ENCODE peak calls at places on chromosomes 4 and X, in six cellular contexts. M is OCI-LY7, J is NCI-H1105, K is kidney, G is activated gamma-delta T cell treated with Interleukin-2 at 50 U/mL for 16 hours, S is midbrain. Z is an unnamed sample.

GRCh38 chrX:108516184-108516583 is 76.5 kb downstream of the COL4A5 start:
- DNase-seq in J (no peak), G (no peak), M (no peak), K (no peak), S (no peak), Z (no peak)

GRCh38 chr4:126532527-126532926 is 1100.2 kb upstream of the INTU start:
- DNase-seq in G (no peak), J (no peak), K (no peak), M (no peak), S (no peak), Z (no peak)

GRCh38 chr4:113682730-113683129 is 78.8 kb downstream of the CAMK2D start:
- DNase-seq in K (no peak), S (no peak), M (no peak), J (no peak), G (no peak), Z (no peak)

GRCh38 chr4:75251547-75251946 is 262.7 kb downstream of the RCHY1 start:
- DNase-seq in K (no peak), J (no peak), S (no peak), G (no peak), M (peak; percentile 84), Z (no peak)

GRCh38 chr4:186701273-186701672 is 22.4 kb downstream of the FAT1 start:
- DNase-seq in M (no peak), S (peak; percentile 49), G (no peak), K (no peak), J (no peak), Z (peak; percentile 58)

GRCh38 chr4:124705393-124705792 is 7.1 kb downstream of the ANKRD50 start:
- DNase-seq in G (no peak), K (no peak), J (no peak), M (no peak), S (no peak), Z (no peak)

GRCh38 chr4:2652415-2653155 is 103.6 kb downstream of the TNIP2 start:
- DNase-seq in J (no peak), M (no peak), S (no peak), K (no peak), G (no peak), Z (no peak)

GRCh38 chr4:87416965-87417364 is 5.4 kb upstream of the NUDT9 start:
- DNase-seq in K (no peak), J (no peak), M (no peak), G (no peak), S (no peak), Z (no peak)

GRCh38 chr4:47032405-47033106 is 1.2 kb downstream of the GABRB1 start:
- DNase-seq in K (peak; percentile 67), G (peak; percentile 8), M (no peak), S (peak; percentile 75), J (no peak), Z (peak; percentile 47)